ENCODE peak calls at places on chromosomes 1 and 21, in nine cellular contexts. U, W, R, F, K, D, X, B and M are unnamed samples.
A peak's percentile ranks its signal among the peaks of the same experiment; 100 is the strongest.

GRCh38 chr1:167095368-167095767 is 1.5 kb downstream of the STYXL2 start:
- DNase-seq in U (no peak), W (peak; percentile 57), R (no peak), F (peak; percentile 23), K (no peak), D (peak; percentile 63), X (no peak), B (no peak), M (peak; percentile 55)

GRCh38 chr1:228002792-228003191 is 4.0 kb upstream of the WNT3A start:
- DNase-seq in U (no peak), W (no peak), R (no peak), F (no peak), K (no peak), D (no peak), X (no peak), B (peak; percentile 1), M (no peak)

GRCh38 chr1:232950919-232951579 is 638 bp downstream of the NTPCR start:
- DNase-seq in U (no peak), W (no peak), R (peak; percentile 74), F (no peak), K (no peak), D (peak; percentile 37), X (no peak), B (no peak), M (peak; percentile 3)

GRCh38 chr21:25862596-25862995 is 127.8 kb downstream of the GABPA start:
- DNase-seq in U (no peak), W (peak; percentile 47), R (peak; percentile 74), F (peak; percentile 55), K (no peak), D (peak; percentile 46), X (no peak), B (no peak), M (peak; percentile 17)

GRCh38 chr1:1796466-1796865 is 18.2 kb upstream of the NADK start:
- DNase-seq in U (no peak), W (no peak), R (no peak), F (no peak), K (no peak), D (no peak), X (no peak), B (no peak), M (no peak)

GRCh38 chr1:9760824-9761223 is 62.9 kb downstream of the CLSTN1 start:
- DNase-seq in U (no peak), W (no peak), R (no peak), F (no peak), K (no peak), D (no peak), X (no peak), B (no peak), M (no peak)

GRCh38 chr21:28229811-28230210 is 762.9 kb downstream of the LTN1 start:
- DNase-seq in U (no peak), W (peak; percentile 80), R (no peak), F (peak; percentile 87), K (no peak), D (peak; percentile 88), X (no peak), B (no peak), M (peak; percentile 76)

GRCh38 chr1:209497729-209498128 is 85.8 kb upstream of the CAMK1G start:
- DNase-seq in U (no peak), W (no peak), R (no peak), F (no peak), K (no peak), D (no peak), X (no peak), B (no peak), M (no peak)

GRCh38 chr1:202160377-202160940 is at the start of gene PTPN7:
- DNase-seq in U (no peak), W (no peak), R (no peak), F (no peak), K (no peak), D (no peak), X (no peak), B (peak; percentile 39), M (no peak)

GRCh38 chr1:202161151-202162048 is 998 bp upstream of the PTPN7 start:
- DNase-seq in U (no peak), W (no peak), R (no peak), F (no peak), K (no peak), D (no peak), X (no peak), B (no peak), M (no peak)

GRCh38 chr1:202157945-202158344 is 2.5 kb downstream of the PTPN7 start:
- DNase-seq in U (no peak), W (no peak), R (no peak), F (no peak), K (no peak), D (no peak), X (no peak), B (no peak), M (no peak)

GRCh38 chr1:202158810-202159533 is 1.4 kb downstream of the PTPN7 start:
- DNase-seq in U (no peak), W (no peak), R (no peak), F (no peak), K (no peak), D (no peak), X (no peak), B (no peak), M (no peak)

DNA sequence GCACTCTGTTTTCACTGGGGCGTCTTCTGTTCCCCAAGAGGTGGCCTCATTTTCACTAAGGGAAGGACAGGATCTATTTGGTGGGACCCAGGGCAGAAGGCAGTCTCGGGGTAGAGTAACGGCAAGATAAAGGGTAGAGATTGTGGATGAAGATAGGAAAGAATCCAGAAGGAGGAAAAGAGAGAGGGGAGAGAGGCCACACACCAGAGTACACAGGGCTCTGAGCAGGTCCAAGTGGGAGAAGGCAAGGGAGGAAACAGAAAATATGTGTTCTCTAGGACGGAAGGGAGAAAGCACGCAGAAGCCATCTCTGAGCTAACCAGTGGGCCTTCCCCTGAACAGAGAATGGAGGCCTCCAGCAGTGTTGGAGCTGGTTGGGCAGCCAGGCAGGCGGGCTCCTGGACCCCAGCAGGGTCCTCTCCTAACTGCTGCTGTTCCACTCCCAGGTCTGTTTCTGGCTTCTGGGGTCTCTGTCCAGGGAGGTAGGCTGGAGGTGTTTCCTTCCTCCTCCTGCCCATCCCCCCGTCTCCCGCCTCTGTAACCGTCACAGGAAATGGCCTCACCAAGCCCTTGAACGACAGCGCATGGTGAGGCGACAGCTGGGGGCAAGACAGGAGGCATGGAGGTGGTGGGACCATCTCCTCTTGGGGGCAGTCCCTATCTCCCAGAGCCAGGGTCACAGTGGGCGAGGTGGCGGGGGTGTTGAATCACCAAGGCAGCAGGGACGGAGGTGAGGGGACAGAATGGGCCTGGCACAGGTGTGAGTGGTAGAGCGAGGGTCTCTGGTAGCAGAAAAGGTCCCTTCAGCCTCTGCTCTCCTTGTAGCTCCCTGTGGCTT is 649 bp downstream of the PTPN7 start:
- DNase-seq in U (no peak), W (no peak), R (no peak), F (no peak), K (no peak), D (no peak), X (no peak), B (no peak), M (no peak)
- H3K4me3 ChIP-seq in U (peak overlapping the region; percentile 36), W (no peak overlapping the region), R (no peak overlapping the region), F (no peak overlapping the region), K (peak overlapping the region; percentile 32), D (no peak overlapping the region), X (no peak overlapping the region), B (peak overlapping the region; percentile 39), M (no peak overlapping the region)

GRCh38 chr1:62286778-62287224 is 32.4 kb downstream of the KANK4 start:
- DNase-seq in U (no peak), W (no peak), R (peak; percentile 91), F (no peak), K (no peak), D (peak; percentile 22), X (peak; percentile 26), B (no peak), M (no peak)
- H3K4me3 ChIP-seq in U (no peak overlapping the region), W (no peak overlapping the region), R (no peak overlapping the region), F (no peak overlapping the region), K (no peak overlapping the region), D (peak overlapping the region; percentile 2), X (no peak overlapping the region), B (peak overlapping the region; percentile 6), M (no peak overlapping the region)

GRCh38 chr21:46665566-46665965 is 30.1 kb downstream of the PRMT2 start:
- DNase-seq in U (no peak), W (no peak), R (no peak), F (no peak), K (no peak), D (no peak), X (no peak), B (no peak), M (no peak)

GRCh38 chr21:46668381-46668780 is 32.9 kb downstream of the PRMT2 start:
- DNase-seq in U (no peak), W (no peak), R (no peak), F (no peak), K (no peak), D (no peak), X (no peak), B (no peak), M (no peak)

GRCh38 chr21:46667191-46667734 is 31.8 kb downstream of the PRMT2 start:
- DNase-seq in U (no peak), W (peak; percentile 17), R (peak; percentile 49), F (peak; percentile 18), K (no peak), D (peak; percentile 43), X (no peak), B (no peak), M (peak; percentile 9)

GRCh38 chr21:46664316-46664995 is 29.0 kb downstream of the PRMT2 start:
- DNase-seq in U (no peak), W (no peak), R (no peak), F (no peak), K (no peak), D (no peak), X (no peak), B (no peak), M (no peak)

DNA sequence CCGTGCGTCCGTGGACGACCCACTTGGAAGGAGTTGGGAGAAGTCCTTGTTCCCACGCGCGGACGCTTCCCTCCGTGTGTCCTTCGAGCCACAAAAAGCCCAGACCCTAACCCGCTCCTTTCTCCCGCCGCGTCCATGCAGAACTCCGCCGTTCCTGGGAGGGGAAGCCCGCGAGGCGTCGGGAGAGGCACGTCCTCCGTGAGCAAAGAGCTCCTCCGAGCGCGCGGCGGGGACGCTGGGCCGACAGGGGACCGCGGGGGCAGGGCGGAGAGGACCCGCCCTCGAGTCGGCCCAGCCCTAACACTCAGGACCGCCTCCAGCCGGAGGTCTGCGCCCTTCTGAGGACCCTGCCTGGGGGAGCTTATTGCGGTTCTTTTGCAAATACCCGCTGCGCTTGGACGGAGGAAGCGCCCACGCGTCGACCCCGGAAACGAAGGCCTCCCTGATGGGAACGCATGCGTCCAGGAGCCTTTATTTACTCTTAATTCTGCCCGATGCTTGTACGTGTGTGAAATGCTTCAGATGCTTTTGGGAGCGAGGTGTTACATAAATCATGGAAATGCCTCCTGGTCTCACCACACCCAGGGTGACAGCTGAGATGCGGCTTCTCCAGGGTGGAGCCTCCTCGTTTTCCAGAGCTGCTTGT is 32.4 kb downstream of the PRMT2 start:
- DNase-seq in U (peak; percentile 35), W (peak; percentile 27), R (peak; percentile 75), F (peak; percentile 30), K (no peak), D (peak; percentile 57), X (no peak), B (no peak), M (peak; percentile 39)
- H3K4me3 ChIP-seq in U (peak overlapping the region; percentile 88), W (peak overlapping the region; percentile 54), R (peak overlapping the region; percentile 44), F (peak overlapping the region; percentile 59), K (peak overlapping the region; percentile 45), D (peak overlapping the region; percentile 81), X (no peak overlapping the region), B (peak overlapping the region; percentile 44), M (peak overlapping the region; percentile 62)

GRCh38 chr1:32468791-32469190 is 3.9 kb downstream of the ZBTB8B start:
- DNase-seq in U (no peak), W (no peak), R (no peak), F (no peak), K (no peak), D (no peak), X (no peak), B (no peak), M (no peak)

GRCh38 chr1:32464191-32464715 is 619 bp upstream of the ZBTB8B start:
- DNase-seq in U (peak; percentile 35), W (no peak), R (peak; percentile 44), F (peak; percentile 12), K (no peak), D (peak; percentile 52), X (no peak), B (no peak), M (no peak)

GRCh38 chr1:32464716-32465540 is at the start of gene ZBTB8B:
- DNase-seq in U (peak; percentile 93), W (peak; percentile 20), R (peak; percentile 98), F (peak; percentile 90), K (peak; percentile 22), D (no peak), X (peak; percentile 78), B (peak; percentile 71), M (peak; percentile 21)

GRCh38 chr1:32466761-32467160 is 1.9 kb downstream of the ZBTB8B start:
- DNase-seq in U (no peak), W (no peak), R (no peak), F (no peak), K (no peak), D (no peak), X (no peak), B (no peak), M (no peak)

DNA sequence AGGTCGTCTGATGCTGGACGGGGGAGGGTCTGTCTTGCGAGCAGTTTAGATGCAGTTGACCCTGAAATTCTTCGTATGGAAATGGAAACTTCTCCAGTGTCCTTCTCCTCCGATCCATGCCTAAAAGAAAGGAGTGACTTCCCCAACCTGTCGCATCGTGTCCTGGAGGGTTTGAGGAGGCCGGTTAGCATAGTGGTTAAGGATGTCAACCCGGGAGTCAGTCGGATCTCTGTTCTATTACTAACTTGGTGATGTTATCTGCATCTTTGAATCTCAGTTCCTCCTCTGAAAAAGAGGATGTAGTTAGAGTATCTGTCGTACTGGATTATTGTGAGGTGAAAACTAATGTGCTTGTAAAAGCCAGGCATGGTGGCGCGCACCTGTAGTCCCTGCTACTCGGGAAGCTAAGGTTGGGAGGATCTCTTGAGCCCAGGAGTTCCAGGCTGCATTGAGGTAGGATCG is 700 bp downstream of the ZBTB8B start:
- DNase-seq in U (no peak), W (no peak), R (peak; percentile 21), F (no peak), K (no peak), D (no peak), X (no peak), B (no peak), M (no peak)
- H3K4me3 ChIP-seq in U (peak overlapping the region; percentile 87), W (no peak overlapping the region), R (peak overlapping the region; percentile 73), F (peak overlapping the region; percentile 59), K (no peak overlapping the region), D (peak overlapping the region; percentile 52), X (no peak overlapping the region), B (peak overlapping the region; percentile 51), M (no peak overlapping the region)